ENCODE peak calls at places on chromosomes 13 and 19, in six cellular contexts. W, N, U, M, Y and S are unnamed samples.

GRCh38 chr19:13033819-13034611 is 38.7 kb downstream of the NFIX start:
- DNase-seq in W (no peak), N (peak), U (peak), M (peak), Y (peak), S (peak)

GRCh38 chr19:44817725-44818469 is 9.0 kb downstream of the BCAM start:
- DNase-seq in W (no peak), N (no peak), U (no peak), M (no peak), Y (no peak), S (no peak)

GRCh38 chr19:35251456-35251855 is 2.7 kb downstream of the LSR start:
- DNase-seq in W (no peak), N (no peak), U (no peak), M (no peak), Y (no peak), S (no peak)

GRCh38 chr19:28012361-28012760 is 1200.6 kb downstream of the UQCRFS1 start:
- DNase-seq in W (no peak), N (no peak), U (no peak), M (peak), Y (no peak), S (peak)

GRCh38 chr13:75170321-75170720 is 311.6 kb downstream of the TBC1D4 start:
- DNase-seq in W (no peak), N (no peak), U (no peak), M (no peak), Y (no peak), S (no peak)

GRCh38 chr19:2716275-2716650 is 4.9 kb downstream of the DIRAS1 start:
- DNase-seq in W (no peak), N (no peak), U (no peak), M (no peak), Y (no peak), S (no peak)

GRCh38 chr19:19461671-19462622 is 53.4 kb downstream of the TSSK6 start:
- DNase-seq in W (no peak), N (peak), U (peak), M (peak), Y (peak), S (peak)

GRCh38 chr19:45075215-45076028 is 856 bp downstream of the ZNF296 start:
- DNase-seq in W (no peak), N (no peak), U (peak), M (no peak), Y (peak), S (peak)

GRCh38 chr19:33205110-33205509 is 11.0 kb downstream of the LRP3 start:
- DNase-seq in W (no peak), N (no peak), U (no peak), M (no peak), Y (no peak), S (no peak)

GRCh38 chr19:41993612-41994483 is at the start of gene ATP1A3:
- DNase-seq in W (no peak), N (peak), U (peak), M (peak), Y (peak), S (peak)

GRCh38 chr19:36093146-36093662 is 17.7 kb upstream of the OVOL3 start:
- DNase-seq in W (no peak), N (no peak), U (no peak), M (no peak), Y (no peak), S (no peak)

GRCh38 chr13:112770504-112770903 is 80.7 kb downstream of the ATP11A start:
- DNase-seq in W (no peak), N (no peak), U (no peak), M (no peak), Y (no peak), S (peak)

GRCh38 chr19:604355-604754 is 14.7 kb downstream of the HCN2 start:
- DNase-seq in W (no peak), N (no peak), U (no peak), M (no peak), Y (no peak), S (peak)

GRCh38 chr19:21328402-21328801 is 808 bp downstream of the ZNF708 start:
- DNase-seq in W (no peak), N (no peak), U (no peak), M (no peak), Y (no peak), S (no peak)

GRCh38 chr19:1262687-1263123 is 6.4 kb upstream of the CIRBP start:
- DNase-seq in W (no peak), N (no peak), U (no peak), M (no peak), Y (no peak), S (no peak)

GRCh38 chr19:5960005-5961001 is 17.6 kb downstream of the RANBP3 start:
- DNase-seq in W (no peak), N (no peak), U (no peak), M (no peak), Y (peak), S (no peak)

GRCh38 chr13:38180670-38181069 is 169.0 kb upstream of the UFM1 start:
- DNase-seq in W (no peak), N (no peak), U (no peak), M (no peak), Y (no peak), S (no peak)